ENCODE peak calls at places on chromosomes 5 and 9, in four cellular contexts. T is fibroblast of lung, W is esophagus muscularis mucosa, Y is neural progenitor cell. N is an unnamed sample. For H3K9me3, the result is how much of the 10 kb centered on the place peaks cover.

GRCh38 chr5:169767938-169768337 is 130.9 kb downstream of the DOCK2 start:
- DNase-seq in Y (no peak), T (no peak), W (no peak), N (no peak)

GRCh38 chr5:178526796-178527457 is 63.3 kb downstream of the COL23A1 start:
- DNase-seq in T (no peak), W (no peak), Y (peak), N (no peak)

GRCh38 chr5:65163698-65164097 is 318.0 kb downstream of the ADAMTS6 start:
- DNase-seq in Y (no peak), W (no peak), T (no peak), N (no peak)

GRCh38 chr5:137837741-137838389 is 29.8 kb upstream of the MYOT start:
- DNase-seq in Y (no peak), T (no peak), W (no peak), N (no peak)

GRCh38 chr5:116514521-116514920 is 60.1 kb downstream of the SEMA6A start:
- DNase-seq in Y (no peak), T (peak), W (no peak), N (no peak)

GRCh38 chr9:89657765-89658164 is 53.0 kb downstream of the GADD45G start:
- DNase-seq in Y (no peak), W (no peak), T (no peak), N (no peak)

GRCh38 chr5:124665625-124666024 is 80.8 kb downstream of the ZNF608 start:
- DNase-seq in Y (no peak), W (no peak), T (no peak), N (no peak)

GRCh38 chr5:113194125-113194524 is 217.5 kb downstream of the DCP2 start:
- DNase-seq in T (no peak), W (no peak), Y (no peak), N (no peak)

GRCh38 chr9:84839538-84839937 is 170.0 kb downstream of the NTRK2 start:
- DNase-seq in Y (peak), W (no peak), T (no peak), N (no peak)

GRCh38 chr5:55234171-55234700 is 828 bp upstream of the CCNO start:
- DNase-seq in W (peak), Y (peak), T (no peak), N (no peak)

GRCh38 chr5:122704247-122705036 is 70.4 kb upstream of the SNX2 start:
- DNase-seq in W (no peak), Y (peak), T (peak), N (no peak)

GRCh38 chr5:96717874-96718273 is 55.7 kb downstream of the CAST start:
- DNase-seq in W (no peak), Y (no peak), T (no peak), N (no peak)

GRCh38 chr5:33162057-33162456 is 278.7 kb upstream of the TARS1 start:
- DNase-seq in W (no peak), T (no peak), Y (no peak), N (no peak)

GRCh38 chr5:56601641-56602071 is 213.7 kb upstream of the MAP3K1 start:
- DNase-seq in W (no peak), Y (peak), T (peak), N (no peak)

GRCh38 chr9:92276223-92277007 is 17.1 kb downstream of the IARS1 start:
- DNase-seq in Y (no peak), W (no peak), T (no peak), N (no peak)

GRCh38 chr5:84603557-84604185 is 219.0 kb upstream of the EDIL3 start:
- DNase-seq in Y (no peak), T (peak), W (no peak), N (no peak)

GRCh38 chr5:154276932-154277331 is 86.4 kb downstream of the GALNT10 start:
- DNase-seq in Y (no peak), W (peak), T (peak), N (no peak)

GRCh38 chr5:135141303-135142268 is 107.6 kb upstream of the PITX1 start:
- DNase-seq in T (no peak), Y (no peak), W (no peak), N (no peak)

GRCh38 chr5:96236831-96237230 is 196.2 kb downstream of the PCSK1 start:
- DNase-seq in Y (no peak), W (no peak), T (no peak), N (no peak)

GRCh38 chr9:127825319-127826051 is 22.8 kb downstream of the FPGS start:
- DNase-seq in Y (peak), T (no peak), W (no peak), N (no peak)

GRCh38 chr9:112493738-112494137 is 7.1 kb downstream of the KIAA1958 start:
- DNase-seq in T (peak), Y (no peak), W (no peak), N (no peak)

GRCh38 chr5:57834829-57835554 is 352.4 kb upstream of the ACTBL2 start:
- DNase-seq in W (no peak), Y (peak), T (peak), N (peak)

GRCh38 chr9:5871785-5872184 is 18.9 kb upstream of the MLANA start:
- DNase-seq in W (no peak), T (no peak), Y (no peak), N (no peak)

GRCh38 chr5:128021411-128021810 is 62.2 kb upstream of the SLC12A2 start:
- DNase-seq in T (peak), W (no peak), Y (no peak), N (no peak)

GRCh38 chr5:115471674-115472073 is 72.9 kb downstream of the FEM1C start:
- DNase-seq in Y (no peak), T (peak), W (no peak), N (no peak)

GRCh38 chr5:115272297-115272958 is 9.8 kb upstream of the PGGT1B start:
- DNase-seq in T (no peak), W (no peak), Y (no peak), N (no peak)

GRCh38 chr9:95181845-95182244 is 135.7 kb downstream of the FANCC start:
- DNase-seq in W (no peak), Y (no peak), T (no peak), N (no peak)

GRCh38 chr9:12934515-12935301 is 159.9 kb downstream of the LURAP1L start:
- DNase-seq in T (no peak), Y (no peak), W (no peak), N (no peak)

GRCh38 chr5:32501071-32501470 is 56.5 kb upstream of the ZFR start:
- DNase-seq in Y (peak), T (no peak), W (no peak), N (no peak)

GRCh38 chr9:13804532-13804931 is 509.4 kb downstream of the NFIB start:
- DNase-seq in T (no peak), Y (no peak), W (peak), N (no peak)

GRCh38 chr5:100950975-100951374 is 47.9 kb upstream of the ST8SIA4 start:
- DNase-seq in T (no peak), Y (no peak), W (no peak), N (no peak)

GRCh38 chr5:120614512-120614911 is 150.4 kb downstream of the PRR16 start:
- DNase-seq in T (peak), Y (no peak), W (no peak), N (no peak)

GRCh38 chr5:177546262-177546741 is 8.1 kb downstream of the FAM193B start:
- DNase-seq in W (peak), T (peak), Y (no peak), N (no peak)

GRCh38 chr5:88690619-88691560 is 192.1 kb downstream of the MEF2C start:
- DNase-seq in W (no peak), T (peak), Y (peak), N (no peak)

GRCh38 chr5:57675236-57675635 is 192.6 kb upstream of the ACTBL2 start:
- DNase-seq in T (no peak), Y (no peak), W (no peak), N (no peak)

GRCh38 chr9:113246928-113247327 is 25.6 kb downstream of the SLC31A1 start:
- DNase-seq in T (no peak), Y (no peak), W (no peak), N (no peak)

DNA sequence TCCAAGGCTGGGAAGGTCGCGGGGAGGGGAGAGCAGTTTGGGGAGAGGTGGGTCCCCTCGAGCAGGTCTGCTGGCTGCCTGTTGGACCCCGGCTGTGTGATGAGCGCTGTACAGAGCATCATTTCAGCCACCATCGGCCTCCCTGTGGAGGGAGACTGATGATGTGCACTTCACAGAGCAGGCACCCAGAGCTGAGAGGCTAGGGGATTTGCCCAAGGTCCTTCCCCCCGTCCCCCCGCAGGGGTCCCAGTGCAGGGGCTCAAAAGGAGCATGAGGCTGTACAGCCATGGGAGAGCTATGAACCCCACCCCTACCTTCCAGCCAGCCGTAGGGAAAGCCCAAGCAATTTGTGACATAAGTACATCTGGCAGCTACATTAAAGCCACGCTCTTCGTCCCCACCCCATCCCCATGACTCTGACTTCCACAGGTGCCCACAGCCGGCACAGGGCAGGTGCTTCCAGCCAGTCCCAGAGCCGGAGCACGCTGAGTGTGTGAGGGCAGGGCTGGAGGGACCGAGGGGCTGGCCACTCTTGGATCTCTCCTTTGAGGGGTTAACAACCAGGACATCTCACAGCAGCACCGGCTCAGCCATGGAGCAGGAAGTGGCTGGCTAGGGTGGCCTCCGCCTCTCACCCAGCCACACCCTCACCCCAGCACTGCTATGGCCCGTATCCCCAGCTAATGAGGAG is 2.3 kb upstream of the FAM78A start:
- DNase-seq in T (no peak), W (no peak), Y (no peak), N (no peak)
- H3K4me3 ChIP-seq in T (no peak), W (peak), Y (peak), N (no peak)

DNA sequence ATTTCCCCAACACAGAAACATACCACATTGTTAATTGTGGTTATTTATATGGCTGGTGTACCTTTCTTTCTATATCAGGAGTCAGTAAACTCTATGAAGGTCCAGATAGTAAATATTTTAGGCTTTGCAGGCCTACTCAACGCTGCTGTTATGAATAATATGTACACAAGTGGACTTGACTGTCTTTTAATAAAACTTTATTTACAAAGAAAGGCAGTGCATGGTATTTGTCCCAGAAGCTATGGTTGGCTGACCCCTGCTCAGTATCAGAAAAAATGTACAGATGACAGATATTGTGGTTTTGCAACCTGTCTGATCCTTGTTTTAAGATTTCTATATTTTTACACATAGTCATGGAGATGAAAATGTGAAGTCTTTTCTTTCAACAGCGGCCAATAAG is 5.7 kb downstream of the MTRR start:
- DNase-seq in W (no peak), Y (no peak), T (no peak), N (no peak)
- H3K27ac ChIP-seq in W (no peak), Y (no peak), T (no peak), N (no peak)

GRCh38 chr5:158195811-158196210 is 336.9 kb upstream of the CLINT1 start:
- DNase-seq in W (no peak), Y (no peak), T (no peak), N (no peak)

GRCh38 chr5:158198636-158199035 is 339.7 kb upstream of the CLINT1 start:
- DNase-seq in W (no peak), T (no peak), Y (no peak), N (no peak)

DNA sequence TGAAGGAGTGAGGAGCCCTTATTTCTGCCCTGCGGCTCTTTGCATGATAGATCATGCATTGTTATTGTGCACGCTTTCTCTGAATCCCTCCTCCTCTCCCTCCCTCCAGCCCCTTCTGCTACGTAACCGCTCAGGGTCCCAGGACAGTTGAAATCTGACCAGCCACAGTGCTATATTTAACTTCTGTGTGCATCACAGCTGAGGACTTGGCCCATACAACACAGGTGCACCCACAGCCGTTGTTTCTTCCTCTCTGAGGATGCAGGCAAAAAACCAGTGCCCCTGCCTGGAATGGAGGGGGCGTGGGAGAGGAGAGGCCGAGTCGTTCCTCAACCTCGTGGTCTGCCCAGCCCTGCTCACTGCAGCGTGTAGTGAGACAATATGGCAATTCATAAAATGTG is 335.6 kb upstream of the CLINT1 start:
- DNase-seq in T (no peak), Y (no peak), W (no peak), N (no peak)
- H3K9me3 ChIP-seq in T (under half), Y (under half), W (under half), N (under half)

GRCh38 chr5:14265574-14265973 is 122.4 kb downstream of the TRIO start:
- DNase-seq in T (peak), W (no peak), Y (no peak), N (no peak)

GRCh38 chr5:14267166-14267838 is 124.2 kb downstream of the TRIO start:
- DNase-seq in T (no peak), W (no peak), Y (no peak), N (no peak)

GRCh38 chr5:14266686-14267085 is 123.5 kb downstream of the TRIO start:
- DNase-seq in T (no peak), W (no peak), Y (no peak), N (no peak)

GRCh38 chr5:14264605-14265316 is 121.6 kb downstream of the TRIO start:
- DNase-seq in Y (peak), T (peak), W (peak), N (no peak)

DNA sequence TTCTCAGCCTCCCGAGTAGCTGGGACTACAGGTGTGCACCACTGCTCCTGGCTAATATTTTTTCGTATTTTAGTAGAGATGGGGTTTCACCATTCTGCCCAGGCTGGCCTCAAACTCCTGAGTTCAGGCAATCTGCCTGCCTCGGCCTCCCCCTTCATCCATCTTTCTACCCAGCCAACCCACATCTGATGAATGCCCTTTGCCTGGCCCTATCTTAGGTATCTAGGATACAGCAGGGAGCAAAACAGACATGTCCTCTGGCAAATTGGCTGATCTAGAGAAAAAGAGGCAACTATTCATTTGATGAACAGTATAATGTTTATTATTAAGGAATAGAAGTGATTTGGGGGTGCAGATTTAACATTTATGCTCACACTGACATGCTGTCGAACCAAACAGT is 123.0 kb downstream of the TRIO start:
- DNase-seq in Y (no peak), W (no peak), T (no peak), N (no peak)
- H3K4me3 ChIP-seq in Y (no peak), W (no peak), T (no peak), N (no peak)

DNA sequence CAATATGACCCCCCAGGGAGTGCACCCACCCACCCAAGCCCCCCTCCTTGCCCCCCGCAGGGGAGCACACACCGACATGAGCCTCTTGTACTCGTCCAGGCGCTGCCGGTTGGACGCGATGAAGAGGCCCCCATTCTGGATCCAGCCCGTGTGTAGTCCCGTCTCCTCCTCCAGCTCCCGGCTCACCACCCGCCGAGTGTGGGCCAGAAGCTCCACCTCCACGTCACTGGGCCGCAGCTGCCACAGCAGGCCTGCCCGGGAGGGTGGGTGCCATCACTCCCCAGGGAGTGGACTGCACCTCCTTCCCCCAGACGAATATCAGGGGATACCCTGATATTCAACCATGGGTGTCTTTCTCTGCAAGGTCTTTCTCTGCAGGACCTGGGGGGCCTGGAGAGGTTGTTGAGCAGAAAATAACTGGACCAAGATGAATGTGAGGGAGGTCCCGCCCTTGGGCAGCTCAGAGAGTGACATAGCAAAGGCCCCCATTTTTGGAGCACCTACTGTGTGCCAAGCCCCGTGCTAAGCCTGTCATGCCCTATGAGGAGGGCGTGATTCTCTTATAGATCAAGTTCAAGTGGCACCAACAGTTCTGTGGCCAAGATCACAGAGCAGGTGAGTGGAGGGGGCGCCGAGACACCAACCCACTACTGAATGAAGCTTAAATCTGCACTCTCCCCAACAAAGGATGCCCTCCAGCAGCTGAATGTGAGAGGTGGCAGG is 5.6 kb downstream of the SARDH start:
- DNase-seq in W (no peak), T (no peak), Y (peak), N (no peak)
- H3K27ac ChIP-seq in W (no peak), T (no peak), Y (no peak), N (no peak)

DNA sequence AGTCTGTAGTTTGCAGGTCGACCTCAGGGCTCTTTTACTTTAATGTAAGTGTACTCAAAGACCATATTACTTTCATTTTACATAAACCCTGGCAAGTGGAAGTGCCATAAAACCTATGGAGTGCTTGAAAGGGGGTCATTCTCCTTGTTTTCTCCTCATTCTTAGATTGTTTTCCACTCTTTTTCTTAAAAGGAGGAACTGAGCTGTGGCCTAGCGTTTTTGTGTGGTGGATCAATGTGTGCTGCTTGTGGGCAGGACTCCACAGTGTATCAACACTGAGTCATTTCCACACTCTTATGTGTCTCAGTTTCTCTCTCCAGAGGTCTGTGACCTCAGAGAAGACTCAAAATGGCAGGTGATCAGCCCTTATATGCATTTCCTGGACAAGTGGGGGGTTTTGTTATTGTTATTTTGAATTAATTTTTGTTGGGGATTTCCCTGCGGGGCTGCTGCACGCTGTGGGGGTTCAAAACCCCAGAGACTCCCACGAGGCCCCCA is 516.1 kb upstream of the CDH10 start:
- DNase-seq in T (no peak), W (no peak), Y (no peak), N (no peak)
- H3K9me3 ChIP-seq in T (under half), W (under half), Y (under half), N (under half)

DNA sequence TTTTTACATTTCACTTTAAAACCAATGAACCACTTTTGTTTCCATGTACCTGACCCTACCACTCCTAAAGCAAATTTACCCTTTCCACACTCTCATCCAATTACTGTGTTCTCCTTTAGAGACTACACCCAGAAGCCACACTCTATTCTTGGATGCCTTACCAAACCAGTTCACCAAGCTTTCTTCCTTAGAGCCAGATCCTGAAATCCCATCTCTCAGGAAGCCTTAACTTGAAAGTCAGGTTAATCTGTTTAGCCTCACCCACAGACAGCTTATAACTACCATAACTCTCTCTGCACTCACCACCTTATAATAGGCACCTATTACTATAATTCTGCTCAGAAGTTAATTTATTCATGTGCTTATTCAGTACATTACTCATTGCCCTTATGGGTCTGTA is 4.3 kb downstream of the CSNK1A1 start:
- DNase-seq in W (no peak), Y (no peak), T (no peak), N (no peak)
- H3K4me3 ChIP-seq in W (peak), Y (peak), T (no peak), N (no peak)

DNA sequence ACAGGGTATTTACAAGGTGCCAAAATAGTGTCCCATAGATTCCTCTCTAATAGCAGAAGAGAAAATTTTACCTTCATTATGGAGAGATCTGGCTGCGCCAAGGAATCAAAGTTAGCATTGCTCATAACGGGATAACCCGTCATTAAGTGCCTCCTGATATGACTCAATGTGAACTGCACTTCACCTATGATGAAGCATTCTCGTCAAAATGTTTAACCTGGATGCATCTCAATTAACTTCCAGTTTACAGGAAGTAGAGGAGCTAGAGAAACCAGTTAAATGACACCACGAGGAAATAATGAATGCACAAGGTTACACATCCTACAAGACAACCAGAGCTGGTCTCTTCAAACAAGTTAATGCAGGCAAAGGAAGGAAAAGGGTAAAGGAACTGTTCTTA is 17.2 kb downstream of the FBXW11 start:
- DNase-seq in Y (no peak), W (no peak), T (no peak), N (no peak)
- H3K27ac ChIP-seq in Y (no peak), W (no peak), T (no peak), N (no peak)